ENCODE peak calls at places on chromosomes 6 and 20, in six cellular contexts. J, Y, L, S, O and H are unnamed samples.

GRCh38 chr20:5890773-5891441 is 59.4 kb downstream of the TRMT6 start:
- DNase-seq in O (no peak), L (no peak), Y (no peak), J (peak), S (no peak), H (no peak)

GRCh38 chr20:4091332-4092135 is 76.2 kb upstream of the RNF24 start:
- DNase-seq in O (peak), L (peak), Y (peak), S (peak), J (no peak), H (no peak)

GRCh38 chr6:2634151-2634964 is 116.4 kb downstream of the MYLK4 start:
- DNase-seq in Y (peak), O (peak), S (peak), J (peak), L (peak), H (peak)

GRCh38 chr6:136994782-136995181 is 50.0 kb downstream of the IL20RA start:
- DNase-seq in J (no peak), S (peak), L (no peak), Y (no peak), O (no peak), H (no peak)

GRCh38 chr6:157912326-157912725 is 69.3 kb upstream of the SYNJ2 start:
- DNase-seq in J (no peak), O (no peak), L (no peak), S (no peak), Y (no peak), H (no peak)

GRCh38 chr20:63612276-63612931 is 14.5 kb downstream of the GMEB2 start:
- DNase-seq in S (no peak), Y (no peak), L (no peak), O (no peak), J (no peak), H (no peak)

GRCh38 chr20:43532416-43533055 is 25.0 kb downstream of the L3MBTL1 start:
- DNase-seq in S (no peak), O (no peak), J (no peak), L (no peak), Y (peak), H (no peak)

GRCh38 chr6:102389994-102390393 is 996.5 kb downstream of the GRIK2 start:
- DNase-seq in J (no peak), O (no peak), L (no peak), Y (peak), S (no peak), H (no peak)

GRCh38 chr6:84581494-84582259 is 182.7 kb downstream of the TBX18 start:
- DNase-seq in Y (no peak), J (no peak), S (no peak), O (no peak), L (no peak), H (no peak)

GRCh38 chr6:128601060-128601459 is 80.7 kb upstream of the PTPRK start:
- DNase-seq in L (peak), O (peak), Y (no peak), S (no peak), J (no peak), H (no peak)

GRCh38 chr20:48574383-48574782 is 253.4 kb downstream of the PREX1 start:
- DNase-seq in L (no peak), J (no peak), O (no peak), S (peak), Y (no peak), H (no peak)

GRCh38 chr6:123062645-123063044 is 66.6 kb downstream of the CLVS2 start:
- DNase-seq in O (no peak), J (no peak), S (no peak), Y (no peak), L (no peak), H (no peak)

GRCh38 chr20:34045294-34045693 is 51.6 kb downstream of the RALY start:
- DNase-seq in L (peak), J (peak), O (peak), S (no peak), Y (no peak), H (no peak)

GRCh38 chr6:150695652-150696051 is 96.0 kb downstream of the PLEKHG1 start:
- DNase-seq in O (no peak), L (no peak), S (no peak), Y (no peak), J (no peak), H (no peak)

GRCh38 chr6:74891358-74891811 is 314.5 kb downstream of the COL12A1 start:
- DNase-seq in Y (no peak), S (no peak), J (peak), L (no peak), O (no peak), H (no peak)

GRCh38 chr20:41017448-41018042 is 11.1 kb upstream of the TOP1 start:
- DNase-seq in O (no peak), Y (no peak), S (no peak), L (no peak), J (no peak), H (no peak)

GRCh38 chr6:7041511-7042026 is 66.2 kb upstream of the RREB1 start:
- DNase-seq in O (no peak), J (no peak), S (no peak), L (no peak), Y (no peak), H (no peak)

GRCh38 chr20:12511499-12511898 is 497.3 kb upstream of the SPTLC3 start:
- DNase-seq in L (no peak), O (no peak), J (no peak), S (no peak), Y (no peak), H (no peak)

GRCh38 chr6:106751501-106752252 is 122.3 kb downstream of the QRSL1 start:
- DNase-seq in O (no peak), S (peak), Y (no peak), L (no peak), J (no peak), H (no peak)
- TF ChIP-seq POLR2A in O (no peak), S (no peak), Y (no peak), L (no peak), J (no peak), H (no peak)

DNA sequence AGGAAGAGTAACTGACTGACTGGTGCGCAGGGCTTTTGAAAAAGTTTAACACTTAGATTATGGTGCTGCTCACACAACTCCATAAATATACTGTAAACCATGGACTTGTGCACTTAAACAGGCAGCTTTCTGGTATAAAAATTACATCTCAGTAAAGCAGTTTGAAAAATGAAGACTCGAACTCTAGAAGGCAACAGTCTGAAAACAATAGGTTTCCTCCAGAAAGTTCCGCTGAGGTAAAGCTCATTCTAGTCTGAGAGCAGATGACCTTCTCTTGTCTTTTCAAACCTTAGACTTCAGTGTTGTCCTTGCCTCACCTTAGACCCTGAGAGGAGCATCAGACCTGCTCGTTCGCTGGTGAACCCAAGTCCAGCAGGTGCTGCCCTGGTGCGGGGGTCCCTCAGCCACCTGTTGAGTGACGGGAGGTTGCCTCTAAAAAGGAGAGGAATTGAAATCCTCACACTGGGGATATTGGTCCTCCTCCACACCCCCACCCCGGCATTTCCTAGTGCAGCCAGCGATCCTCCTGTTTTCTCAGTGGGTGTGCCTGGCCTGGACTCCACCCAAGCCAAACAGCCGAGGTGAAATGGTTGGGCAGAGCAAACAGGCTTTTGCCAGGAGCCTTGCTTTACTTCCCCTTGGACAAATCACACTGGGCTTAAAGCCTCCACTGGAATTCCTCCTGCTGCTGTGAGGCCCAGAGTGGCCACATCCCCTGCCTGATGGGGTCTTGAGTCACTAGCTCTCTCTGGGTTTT is 14.7 kb upstream of the PYGB start:
- DNase-seq in O (peak), S (peak), Y (no peak), J (no peak), L (peak), H (no peak)
- TF ChIP-seq POLR2A in O (no peak), S (peak), Y (no peak), J (no peak), L (no peak), H (no peak)

GRCh38 chr6:26185802-26186201 is 98.6 kb downstream of the HFE start:
- DNase-seq in S (no peak), L (no peak), O (no peak), Y (no peak), J (no peak), H (no peak)

GRCh38 chr6:26183237-26183580 is 96.0 kb downstream of the HFE start:
- DNase-seq in L (no peak), S (no peak), O (no peak), Y (peak), J (no peak), H (no peak)

GRCh38 chr6:26185004-26185403 is 97.8 kb downstream of the HFE start:
- DNase-seq in Y (no peak), O (no peak), L (no peak), S (no peak), J (no peak), H (no peak)

GRCh38 chr6:26184492-26184891 is 97.3 kb downstream of the HFE start:
- DNase-seq in J (no peak), O (no peak), S (no peak), Y (no peak), L (no peak), H (no peak)

DNA sequence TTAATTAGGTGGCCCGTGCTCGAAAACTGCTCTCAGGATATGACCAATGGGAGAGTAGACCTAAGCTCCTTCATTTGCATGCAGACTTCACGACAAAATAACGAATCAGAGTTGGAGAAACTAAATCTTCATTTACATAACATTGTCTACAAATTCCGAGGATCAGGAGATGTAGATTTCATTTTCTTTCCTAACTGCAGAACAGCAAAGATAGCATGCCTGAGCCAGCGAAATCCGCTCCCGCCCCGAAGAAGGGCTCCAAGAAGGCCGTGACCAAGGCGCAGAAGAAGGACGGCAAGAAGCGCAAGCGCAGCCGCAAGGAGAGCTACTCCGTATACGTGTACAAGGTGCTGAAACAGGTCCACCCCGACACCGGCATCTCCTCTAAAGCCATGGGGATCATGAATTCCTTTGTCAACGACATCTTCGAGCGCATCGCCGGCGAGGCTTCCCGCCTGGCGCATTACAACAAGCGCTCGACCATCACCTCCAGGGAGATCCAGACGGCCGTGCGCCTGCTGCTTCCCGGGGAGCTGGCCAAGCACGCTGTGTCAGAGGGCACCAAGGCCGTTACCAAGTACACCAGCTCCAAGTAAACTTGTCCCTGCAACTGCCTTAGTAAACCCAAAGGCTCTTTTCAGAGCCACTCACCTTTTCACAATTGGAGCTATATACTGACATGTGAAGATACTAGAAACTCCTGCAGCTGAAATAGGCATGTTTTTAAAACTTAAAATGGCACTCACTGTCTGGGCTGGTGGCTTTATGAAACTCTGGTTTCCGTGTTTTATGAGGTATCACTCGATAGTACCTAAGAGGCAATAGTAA is 96.6 kb downstream of the HFE start:
- DNase-seq in J (no peak), Y (peak), S (peak), L (peak), O (peak), H (no peak)
- TF ChIP-seq POLR2A in J (peak), Y (no peak), S (peak), L (peak), O (peak), H (no peak)

DNA sequence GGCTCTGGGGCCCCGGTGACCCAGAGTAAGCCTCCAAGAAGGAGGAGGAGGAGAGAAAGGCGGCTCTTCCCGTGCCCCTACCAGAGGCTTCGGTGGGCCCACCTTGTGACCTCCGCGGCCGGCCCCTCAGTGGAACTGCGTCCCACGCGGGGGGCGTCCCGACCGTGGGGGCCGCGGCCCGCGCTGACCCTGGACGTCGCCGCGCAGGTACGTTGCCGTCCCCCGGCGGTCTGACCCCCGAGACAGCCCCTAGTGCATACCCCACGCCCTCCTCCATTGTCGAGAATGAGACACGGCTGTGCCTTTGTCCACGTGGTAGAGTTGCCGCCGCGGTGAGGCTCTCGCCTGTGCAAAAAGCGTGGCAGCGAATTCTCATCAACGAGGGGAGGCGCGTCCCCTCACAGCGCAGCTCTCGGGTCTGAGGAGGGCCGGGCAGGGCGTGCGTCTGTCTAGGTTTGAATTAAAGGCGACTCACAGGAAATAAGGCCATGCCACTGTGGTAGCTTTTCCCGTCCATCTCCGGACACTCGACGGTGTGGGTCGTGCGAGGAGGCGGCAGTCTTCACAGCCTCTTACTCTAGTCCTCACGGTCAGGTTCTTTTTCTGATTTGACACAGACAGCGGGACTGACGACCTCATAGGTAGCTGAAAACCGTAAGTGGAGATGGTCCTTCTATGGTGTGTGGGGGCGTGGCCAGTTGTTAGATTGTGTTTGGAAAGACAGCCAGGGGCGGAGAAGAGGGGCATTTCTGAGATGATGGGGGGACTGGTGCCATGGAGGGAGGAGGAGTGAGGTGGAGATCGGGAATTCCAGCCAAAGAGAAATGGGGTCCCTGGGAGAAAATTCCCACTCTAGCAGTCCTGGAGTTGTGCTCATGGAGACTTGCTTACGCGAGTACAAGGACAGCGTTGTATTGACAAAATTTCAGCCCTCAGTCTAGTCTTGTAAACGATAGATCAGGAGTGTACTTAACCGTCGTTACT is 556 bp downstream of the NXT1 start:
- DNase-seq in Y (peak), J (peak), L (peak), O (peak), S (peak), H (no peak)
- TF ChIP-seq POLR2A in Y (no peak), J (no peak), L (peak), O (no peak), S (no peak), H (no peak)

DNA sequence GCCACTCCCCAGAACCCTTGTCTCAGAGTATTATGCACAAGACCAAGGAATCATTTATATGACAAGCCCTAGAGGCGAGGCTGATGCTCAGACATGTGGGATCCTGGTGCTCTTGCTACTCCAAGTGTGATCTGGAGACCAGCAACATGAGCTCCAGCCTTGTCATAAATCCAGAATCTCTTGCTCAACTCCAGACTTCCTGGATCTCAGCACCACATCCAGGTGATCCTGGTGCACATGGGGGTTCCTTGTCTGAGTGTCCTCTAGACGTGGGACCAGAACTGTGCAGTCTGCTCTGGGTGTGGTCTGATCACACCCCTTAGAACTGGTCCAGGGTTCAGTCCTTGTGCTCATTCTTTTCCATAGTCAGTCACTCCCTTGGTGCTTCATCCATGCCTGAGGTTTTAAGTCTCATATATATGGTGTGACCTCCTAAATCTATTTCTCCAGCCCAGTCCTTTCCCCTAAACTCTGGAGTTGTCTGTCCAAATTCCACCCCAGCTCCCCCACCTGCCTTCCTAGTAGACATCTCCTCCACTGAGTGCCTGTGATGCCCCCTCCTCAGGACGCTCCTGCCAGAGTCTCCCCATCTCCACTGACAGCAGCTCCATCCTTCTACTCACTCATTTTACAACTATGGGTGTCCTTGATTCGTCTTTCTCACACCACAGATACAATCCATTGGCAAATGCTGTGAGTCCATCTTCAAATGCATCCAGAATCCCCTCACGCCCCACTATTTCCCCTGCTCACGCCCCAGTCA is 5.1 kb downstream of the HLA-B start:
- DNase-seq in J (no peak), S (no peak), L (no peak), Y (no peak), O (no peak), H (peak)
- TF ChIP-seq POLR2A in J (no peak), S (no peak), L (no peak), Y (no peak), O (no peak), H (no peak)

DNA sequence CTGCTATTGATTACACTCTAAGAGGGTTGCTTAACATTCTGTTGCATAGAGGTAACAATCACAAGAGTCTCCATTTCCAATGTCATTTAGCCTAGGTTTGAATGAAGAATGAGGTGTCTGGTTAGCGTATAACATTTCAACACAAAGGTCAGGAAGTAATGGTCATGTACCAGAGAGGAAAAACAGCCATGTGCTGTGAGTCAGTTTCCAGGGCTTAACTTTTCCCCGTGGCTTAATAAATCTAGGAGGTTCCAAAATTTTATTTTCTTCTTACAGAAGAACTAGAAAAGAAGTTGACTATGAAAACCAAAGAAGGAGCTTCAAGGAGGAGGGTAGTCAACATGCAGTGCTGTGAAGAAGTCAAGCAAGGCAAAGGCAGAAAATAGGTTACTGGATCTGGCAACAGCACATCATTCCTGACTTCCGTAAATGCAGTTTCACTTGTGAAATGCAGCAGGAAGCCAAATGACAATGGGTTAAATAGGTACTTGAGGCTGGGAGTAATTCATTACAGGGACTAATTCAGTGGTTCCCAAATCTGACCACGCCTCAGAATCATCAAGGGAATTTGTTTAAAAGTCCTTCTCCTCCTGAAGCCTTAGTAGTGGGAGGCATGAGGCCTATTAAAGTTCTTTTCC is 8.5 kb upstream of the GABRR2 start:
- DNase-seq in S (no peak), O (no peak), Y (no peak), L (no peak), J (no peak), H (no peak)
- TF ChIP-seq POLR2A in S (no peak), O (no peak), Y (no peak), L (no peak), J (no peak), H (no peak)

GRCh38 chr20:47356526-47357295 is at the start of gene ZMYND8:
- DNase-seq in J (peak), O (peak), S (peak), L (peak), Y (peak), H (peak)
- TF ChIP-seq POLR2A in J (peak), O (peak), S (no peak), L (no peak), Y (no peak), H (no peak)